ENCODE peak calls at places on chromosomes 12 and 14, in six cellular contexts. I is activated gamma-delta T cell treated with Interleukin-2 at 50 U/mL for 16 hours, X is ovary, R is Panc1, E is choroid plexus epithelial cell, B is AG10803. Z is an unnamed sample.

GRCh38 chr14:32509632-32510187 is 180.6 kb downstream of the AKAP6 start:
- DNase-seq in R (no peak), I (no peak), X (peak), B (peak), E (peak), Z (peak)

GRCh38 chr12:132604108-132605054 is 6.0 kb downstream of the LRCOL1 start:
- DNase-seq in B (no peak), E (no peak), I (no peak), X (no peak), R (no peak), Z (no peak)

GRCh38 chr12:90275088-90275487 is 566.5 kb upstream of the ATP2B1 start:
- DNase-seq in I (no peak), B (no peak), E (no peak), X (no peak), R (no peak), Z (no peak)

GRCh38 chr14:104972301-104973211 is 5.6 kb downstream of the AHNAK2 start:
- DNase-seq in I (no peak), X (peak), R (no peak), B (peak), E (no peak), Z (peak)

GRCh38 chr14:69708586-69709169 is 58.3 kb upstream of the SRSF5 start:
- DNase-seq in X (no peak), E (peak), B (no peak), I (no peak), R (no peak), Z (no peak)

GRCh38 chr14:25537846-25538455 is 488.0 kb upstream of the STXBP6 start:
- DNase-seq in R (no peak), X (no peak), E (peak), B (no peak), I (no peak), Z (no peak)

GRCh38 chr12:124765571-124766489 is 97.8 kb downstream of the SCARB1 start:
- DNase-seq in E (no peak), X (peak), B (peak), I (no peak), R (no peak), Z (no peak)

GRCh38 chr12:77842430-77842829 is 11.7 kb downstream of the NAV3 start:
- DNase-seq in I (no peak), R (no peak), E (no peak), X (no peak), B (no peak), Z (no peak)

GRCh38 chr14:44914849-44915248 is 46.9 kb downstream of the KLHL28 start:
- DNase-seq in E (peak), X (no peak), R (no peak), B (peak), I (no peak), Z (peak)

GRCh38 chr12:47021298-47021697 is 58.1 kb upstream of the PCED1B start:
- DNase-seq in E (peak), I (no peak), R (peak), B (peak), X (no peak), Z (peak)

GRCh38 chr12:121793501-121793835 is at the start of gene RHOF:
- DNase-seq in I (peak), X (peak), R (no peak), E (no peak), B (no peak), Z (no peak)

GRCh38 chr14:97369901-97370300 is 572.7 kb downstream of the VRK1 start:
- DNase-seq in R (no peak), I (no peak), E (no peak), X (no peak), B (no peak), Z (no peak)

GRCh38 chr12:12442548-12443071 is 85.7 kb downstream of the BORCS5 start:
- DNase-seq in I (no peak), X (no peak), B (no peak), R (no peak), E (peak), Z (no peak)

GRCh38 chr12:13148532-13148847 is 45.0 kb upstream of the GSG1 start:
- DNase-seq in R (no peak), E (no peak), X (no peak), I (no peak), B (no peak), Z (no peak)

GRCh38 chr14:94548999-94549985 is 11.9 kb upstream of the SERPINA4 start:
- DNase-seq in X (peak), E (peak), B (peak), I (peak), R (peak), Z (peak)

GRCh38 chr12:14995583-14996425 is 23.0 kb downstream of the PDE6H start:
- DNase-seq in R (peak), B (peak), X (no peak), I (no peak), E (peak), Z (peak)

GRCh38 chr12:6020930-6021329 is 75.9 kb upstream of the ANO2 start:
- DNase-seq in R (no peak), X (no peak), I (no peak), B (no peak), E (peak), Z (no peak)

GRCh38 chr12:14256555-14257169 is 108.8 kb upstream of the ATF7IP start:
- DNase-seq in E (peak), X (peak), I (peak), R (no peak), B (peak), Z (peak)

GRCh38 chr14:60647837-60648168 is 1.5 kb downstream of the SIX1 start:
- DNase-seq in X (no peak), R (no peak), B (no peak), E (no peak), I (no peak), Z (no peak)

GRCh38 chr14:80618751-80619329 is 322.7 kb downstream of the CEP128 start:
- DNase-seq in B (no peak), I (no peak), X (no peak), R (no peak), E (no peak), Z (no peak)

GRCh38 chr12:76020281-76020680 is 11.3 kb downstream of the PHLDA1 start:
- DNase-seq in X (no peak), R (no peak), I (peak), E (peak), B (peak), Z (peak)

GRCh38 chr12:89479982-89480381 is 44.6 kb downstream of the GALNT4 start:
- DNase-seq in B (no peak), X (no peak), E (no peak), I (no peak), R (no peak), Z (no peak)

GRCh38 chr14:92897922-92898599 is 24.9 kb upstream of the CHGA start:
- DNase-seq in R (no peak), I (no peak), B (no peak), E (peak), X (no peak), Z (no peak)

GRCh38 chr12:14774944-14775651 is 28.2 kb downstream of the WBP11 start:
- DNase-seq in X (no peak), R (no peak), B (peak), E (peak), I (peak), Z (peak)